ENCODE peak calls at places on chromosomes 5 and 9, in six cellular contexts. F is GM23338, C is glutamatergic neuron, R is CD14-positive monocyte, H is activated B cell treated with CpG ODN at 0.5 μM for 24 hours, P is psoas muscle. A is an unnamed sample.

GRCh38 chr5:127878174-127878750 is 175.1 kb downstream of the CCDC192 start:
- DNase-seq in F (peak; percentile 77), C (peak; percentile 67), R (no peak), H (no peak), P (no peak), A (no peak)

GRCh38 chr5:88675758-88676636 is 207.0 kb downstream of the MEF2C start:
- DNase-seq in F (peak; percentile 96), C (peak; percentile 88), R (no peak), H (no peak), P (no peak), A (peak; percentile 68)

GRCh38 chr9:130846487-130847305 is 11.6 kb downstream of the ABL1 start:
- DNase-seq in F (no peak), C (no peak), R (no peak), H (no peak), P (peak; percentile 61), A (no peak)

GRCh38 chr5:99019812-99020697 is 91.2 kb upstream of the CHD1 start:
- DNase-seq in F (no peak), C (no peak), R (no peak), H (no peak), P (no peak), A (no peak)

GRCh38 chr9:123741214-123741613 is 188.7 kb downstream of the DENND1A start:
- DNase-seq in F (no peak), C (no peak), R (no peak), H (no peak), P (no peak), A (no peak)

GRCh38 chr5:110880413-110880812 is 141.6 kb downstream of the SLC25A46 start:
- DNase-seq in F (no peak), C (no peak), R (no peak), H (no peak), P (no peak), A (no peak)

GRCh38 chr5:112006721-112007120 is 249.7 kb upstream of the NREP start:
- DNase-seq in F (no peak), C (no peak), R (no peak), H (no peak), P (no peak), A (no peak)

GRCh38 chr9:120040896-120041295 is 539.1 kb downstream of the CDK5RAP2 start:
- DNase-seq in F (no peak), C (no peak), R (no peak), H (no peak), P (no peak), A (no peak)

GRCh38 chr5:175344331-175345200 is 99.4 kb downstream of the DRD1 start:
- DNase-seq in F (no peak), C (no peak), R (no peak), H (no peak), P (no peak), A (no peak)

GRCh38 chr5:101067415-101067814 is 164.3 kb upstream of the ST8SIA4 start:
- DNase-seq in F (no peak), C (no peak), R (no peak), H (no peak), P (no peak), A (no peak)

GRCh38 chr5:111043712-111044506 is 27.6 kb upstream of the TSLP start:
- DNase-seq in F (peak; percentile 40), C (no peak), R (no peak), H (no peak), P (no peak), A (no peak)

GRCh38 chr9:92242115-92242778 is 51.2 kb downstream of the IARS1 start:
- DNase-seq in F (peak; percentile 18), C (no peak), R (no peak), H (no peak), P (no peak), A (no peak)

GRCh38 chr5:176629853-176630680 is at the start of the genes EIF4E1B and SNCB:
- DNase-seq in F (peak; percentile 89), C (peak; percentile 80), R (no peak), H (peak; percentile 69), P (no peak), A (peak; percentile 89)
- TF ChIP-seq CTCF in F (no peak), C (no peak), R (no peak), H (no peak), P (no peak), A (peak; percentile 2)

DNA sequence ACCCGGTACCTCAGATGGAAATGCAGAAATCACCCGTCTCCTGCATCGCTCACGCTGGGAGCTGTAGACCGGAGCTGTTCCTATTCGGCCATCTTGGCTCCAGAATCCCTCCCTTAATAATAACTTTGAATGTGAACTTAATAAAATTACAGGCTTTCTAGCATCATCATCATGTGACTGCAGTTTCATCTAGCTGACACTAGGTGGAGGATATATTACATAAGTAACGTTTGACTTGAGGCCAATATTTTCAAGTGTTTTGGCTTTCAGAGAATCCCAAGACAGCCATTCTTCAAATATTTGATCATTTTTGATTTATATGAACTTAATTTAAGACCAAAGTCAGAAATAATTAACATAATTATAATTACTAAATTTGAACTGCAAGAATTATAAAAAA is 474.9 kb upstream of the CDH10 start:
- DNase-seq in F (peak; percentile 63), C (no peak), R (no peak), H (no peak), P (no peak), A (no peak)
- TF ChIP-seq CTCF in F (peak; percentile 72), C (peak; percentile 76), R (peak; percentile 22), H (no peak), P (no peak), A (peak; percentile 16)

DNA sequence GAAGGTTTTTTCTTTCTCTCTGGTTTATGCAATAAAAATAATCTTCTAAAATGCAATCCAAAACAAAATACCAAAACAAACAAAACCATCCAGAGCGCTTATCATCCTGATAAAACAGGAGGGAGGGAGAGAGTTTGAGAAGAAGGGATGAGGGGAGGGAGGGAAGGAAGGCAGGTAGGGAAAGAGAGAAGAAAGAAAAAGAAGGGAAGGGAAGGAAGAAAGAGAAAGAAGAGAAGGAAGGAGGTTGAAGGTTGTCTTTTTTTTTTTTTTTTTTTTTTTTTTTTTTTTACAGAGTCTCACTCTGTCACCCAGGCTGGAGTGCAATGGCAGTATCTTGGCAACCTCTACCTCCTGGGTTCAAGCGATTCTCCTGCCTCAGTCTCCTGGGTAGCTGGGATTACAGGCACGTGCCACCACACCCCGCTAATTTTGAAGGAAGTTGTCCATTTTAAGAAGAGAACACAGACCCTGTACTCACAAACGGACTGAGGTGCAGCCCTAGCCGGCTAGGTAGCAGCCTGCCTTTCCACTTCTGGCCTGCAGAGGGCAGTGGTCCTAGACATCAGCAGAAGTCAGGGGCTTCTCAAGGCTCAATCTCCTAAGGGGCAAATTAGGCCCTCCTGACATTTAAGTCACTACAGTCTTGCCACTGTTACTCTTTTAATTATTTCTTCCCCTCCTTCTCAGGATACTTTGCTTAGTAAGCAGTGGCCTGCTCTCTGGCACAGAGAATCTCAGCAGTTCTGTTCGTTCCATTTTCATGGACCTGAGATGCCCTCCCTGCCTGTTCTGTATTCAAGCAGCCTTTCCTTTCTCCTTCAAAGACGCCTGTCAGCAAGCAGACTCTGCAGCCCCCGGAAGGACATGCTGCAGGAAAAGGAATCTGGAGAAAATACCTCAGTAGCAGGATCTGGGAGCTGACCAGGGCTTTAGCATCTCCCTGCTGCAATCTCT is 76.4 kb downstream of the EPB41L4B start:
- DNase-seq in F (peak; percentile 90), C (peak; percentile 88), R (no peak), H (peak; percentile 42), P (peak; percentile 68), A (peak; percentile 40)
- TF ChIP-seq CTCF in F (peak; percentile 95), C (peak; percentile 91), R (peak; percentile 97), H (peak; percentile 48), P (peak; percentile 96), A (peak; percentile 78)

GRCh38 chr5:173515526-173515925 is 100.9 kb downstream of the BOD1 start:
- DNase-seq in F (no peak), C (no peak), R (no peak), H (no peak), P (no peak), A (no peak)

GRCh38 chr5:173512637-173513435 is 103.6 kb downstream of the BOD1 start:
- DNase-seq in F (no peak), C (no peak), R (no peak), H (no peak), P (no peak), A (no peak)

GRCh38 chr5:173517648-173518047 is 98.8 kb downstream of the BOD1 start:
- DNase-seq in F (peak; percentile 61), C (no peak), R (no peak), H (no peak), P (no peak), A (no peak)

GRCh38 chr5:173514666-173515065 is 101.8 kb downstream of the BOD1 start:
- DNase-seq in F (no peak), C (no peak), R (no peak), H (no peak), P (no peak), A (no peak)

GRCh38 chr5:173513521-173513991 is 102.9 kb downstream of the BOD1 start:
- DNase-seq in F (no peak), C (no peak), R (no peak), H (no peak), P (no peak), A (no peak)
- TF ChIP-seq CTCF in F (no peak), C (no peak), R (no peak), H (no peak), P (no peak), A (no peak)

GRCh38 chr9:71677209-71677608 is 91.1 kb downstream of the CEMIP2 start:
- DNase-seq in F (no peak), C (no peak), R (no peak), H (no peak), P (no peak), A (no peak)

GRCh38 chr9:71672573-71672972 is 95.7 kb downstream of the CEMIP2 start:
- DNase-seq in F (no peak), C (no peak), R (no peak), H (no peak), P (no peak), A (no peak)

GRCh38 chr9:71676460-71676859 is 91.9 kb downstream of the CEMIP2 start:
- DNase-seq in F (no peak), C (no peak), R (no peak), H (no peak), P (no peak), A (no peak)

GRCh38 chr9:71675857-71676165 is 92.5 kb downstream of the CEMIP2 start:
- DNase-seq in F (no peak), C (no peak), R (no peak), H (no peak), P (no peak), A (no peak)

GRCh38 chr9:71675129-71675856 is 93.0 kb downstream of the CEMIP2 start:
- DNase-seq in F (no peak), C (no peak), R (no peak), H (no peak), P (no peak), A (no peak)
- TF ChIP-seq CTCF in F (peak; percentile 24), C (no peak), R (no peak), H (no peak), P (no peak), A (no peak)

A was measured in D721Med.